ENCODE peak calls at places on chromosomes 12 and 14, in five cellular contexts. One of them, this sample, is unnamed.

GRCh38 chr12:104957388-104958008 is 592 bp downstream of the SLC41A2 start:
- DNase-seq in stimulated activated CD8-positive, alpha-beta memory T cell treated with anti-CD3 and anti-CD28 coated beads, Interleukin-15, amount 100 ng/mL, for 24 hours: peak
- DNase-seq in LoVo: peak
- DNase-seq in GM13976: no peak
- DNase-seq in hypothalamus: no peak
- DNase-seq in this sample: no peak

GRCh38 chr12:132881853-132882252 is 5.6 kb downstream of the CHFR start:
- DNase-seq in LoVo: no peak
- DNase-seq in stimulated activated CD8-positive, alpha-beta memory T cell treated with anti-CD3 and anti-CD28 coated beads, Interleukin-15, amount 100 ng/mL, for 24 hours: no peak
- DNase-seq in GM13976: no peak
- DNase-seq in hypothalamus: no peak
- DNase-seq in this sample: no peak

GRCh38 chr14:69876848-69877306 is 2.3 kb upstream of the SMOC1 start:
- DNase-seq in hypothalamus: no peak
- DNase-seq in GM13976: no peak
- DNase-seq in LoVo: no peak
- DNase-seq in stimulated activated CD8-positive, alpha-beta memory T cell treated with anti-CD3 and anti-CD28 coated beads, Interleukin-15, amount 100 ng/mL, for 24 hours: no peak
- DNase-seq in this sample: no peak

GRCh38 chr14:31926123-31926522 is 151.0 kb upstream of the ARHGAP5 start:
- DNase-seq in stimulated activated CD8-positive, alpha-beta memory T cell treated with anti-CD3 and anti-CD28 coated beads, Interleukin-15, amount 100 ng/mL, for 24 hours: no peak
- DNase-seq in hypothalamus: no peak
- DNase-seq in LoVo: peak
- DNase-seq in GM13976: peak
- DNase-seq in this sample: no peak

GRCh38 chr12:43937947-43938346 is 102.1 kb downstream of the TMEM117 start:
- DNase-seq in GM13976: no peak
- DNase-seq in stimulated activated CD8-positive, alpha-beta memory T cell treated with anti-CD3 and anti-CD28 coated beads, Interleukin-15, amount 100 ng/mL, for 24 hours: no peak
- DNase-seq in hypothalamus: no peak
- DNase-seq in LoVo: no peak
- DNase-seq in this sample: no peak

GRCh38 chr12:8844665-8845064 is 22.2 kb downstream of the A2ML1 start:
- DNase-seq in GM13976: no peak
- DNase-seq in hypothalamus: no peak
- DNase-seq in stimulated activated CD8-positive, alpha-beta memory T cell treated with anti-CD3 and anti-CD28 coated beads, Interleukin-15, amount 100 ng/mL, for 24 hours: no peak
- DNase-seq in LoVo: no peak
- DNase-seq in this sample: peak

GRCh38 chr14:89589400-89590128 is 172.5 kb upstream of the FOXN3 start:
- DNase-seq in GM13976: peak
- DNase-seq in LoVo: no peak
- DNase-seq in stimulated activated CD8-positive, alpha-beta memory T cell treated with anti-CD3 and anti-CD28 coated beads, Interleukin-15, amount 100 ng/mL, for 24 hours: no peak
- DNase-seq in hypothalamus: no peak
- DNase-seq in this sample: no peak

GRCh38 chr14:81579115-81579514 is 45.5 kb upstream of the SEL1L start:
- DNase-seq in stimulated activated CD8-positive, alpha-beta memory T cell treated with anti-CD3 and anti-CD28 coated beads, Interleukin-15, amount 100 ng/mL, for 24 hours: no peak
- DNase-seq in GM13976: no peak
- DNase-seq in LoVo: no peak
- DNase-seq in hypothalamus: no peak
- DNase-seq in this sample: no peak

GRCh38 chr12:77888611-77889010 is 57.9 kb downstream of the NAV3 start:
- DNase-seq in LoVo: peak
- DNase-seq in GM13976: no peak
- DNase-seq in hypothalamus: no peak
- DNase-seq in stimulated activated CD8-positive, alpha-beta memory T cell treated with anti-CD3 and anti-CD28 coated beads, Interleukin-15, amount 100 ng/mL, for 24 hours: no peak
- DNase-seq in this sample: no peak

GRCh38 chr12:62928632-62929031 is 6.3 kb downstream of the PPM1H start:
- DNase-seq in hypothalamus: no peak
- DNase-seq in LoVo: no peak
- DNase-seq in stimulated activated CD8-positive, alpha-beta memory T cell treated with anti-CD3 and anti-CD28 coated beads, Interleukin-15, amount 100 ng/mL, for 24 hours: no peak
- DNase-seq in GM13976: no peak
- DNase-seq in this sample: no peak

GRCh38 chr12:65800928-65801327 is 23.4 kb upstream of the HMGA2 start:
- DNase-seq in hypothalamus: no peak
- DNase-seq in LoVo: no peak
- DNase-seq in stimulated activated CD8-positive, alpha-beta memory T cell treated with anti-CD3 and anti-CD28 coated beads, Interleukin-15, amount 100 ng/mL, for 24 hours: no peak
- DNase-seq in GM13976: no peak
- DNase-seq in this sample: no peak

GRCh38 chr14:89445252-89445973 is 28.4 kb upstream of the FOXN3 start:
- DNase-seq in LoVo: no peak
- DNase-seq in stimulated activated CD8-positive, alpha-beta memory T cell treated with anti-CD3 and anti-CD28 coated beads, Interleukin-15, amount 100 ng/mL, for 24 hours: no peak
- DNase-seq in GM13976: no peak
- DNase-seq in hypothalamus: no peak
- DNase-seq in this sample: no peak

GRCh38 chr14:94054936-94055335 is 26.1 kb downstream of the DDX24 start:
- DNase-seq in hypothalamus: no peak
- DNase-seq in LoVo: no peak
- DNase-seq in stimulated activated CD8-positive, alpha-beta memory T cell treated with anti-CD3 and anti-CD28 coated beads, Interleukin-15, amount 100 ng/mL, for 24 hours: no peak
- DNase-seq in GM13976: no peak
- DNase-seq in this sample: no peak

GRCh38 chr14:35121026-35121886 is 534 bp downstream of the PPP2R3C start:
- DNase-seq in GM13976: peak
- DNase-seq in LoVo: no peak
- DNase-seq in hypothalamus: no peak
- DNase-seq in stimulated activated CD8-positive, alpha-beta memory T cell treated with anti-CD3 and anti-CD28 coated beads, Interleukin-15, amount 100 ng/mL, for 24 hours: no peak
- DNase-seq in this sample: no peak

GRCh38 chr12:52878507-52879393 is 26.1 kb downstream of the KRT8 start:
- DNase-seq in GM13976: no peak
- DNase-seq in LoVo: no peak
- DNase-seq in hypothalamus: no peak
- DNase-seq in stimulated activated CD8-positive, alpha-beta memory T cell treated with anti-CD3 and anti-CD28 coated beads, Interleukin-15, amount 100 ng/mL, for 24 hours: no peak
- DNase-seq in this sample: no peak

GRCh38 chr14:105927094-105927475 is 400.7 kb downstream of the TMEM121 start:
- DNase-seq in stimulated activated CD8-positive, alpha-beta memory T cell treated with anti-CD3 and anti-CD28 coated beads, Interleukin-15, amount 100 ng/mL, for 24 hours: no peak
- DNase-seq in LoVo: no peak
- DNase-seq in hypothalamus: no peak
- DNase-seq in GM13976: no peak
- DNase-seq in this sample: no peak

GRCh38 chr14:34356267-34356660 is 105.8 kb downstream of the SPTSSA start:
- DNase-seq in stimulated activated CD8-positive, alpha-beta memory T cell treated with anti-CD3 and anti-CD28 coated beads, Interleukin-15, amount 100 ng/mL, for 24 hours: no peak
- DNase-seq in GM13976: no peak
- DNase-seq in LoVo: no peak
- DNase-seq in hypothalamus: no peak
- DNase-seq in this sample: no peak

GRCh38 chr14:102629700-102630365 is 37.4 kb downstream of the RCOR1 start:
- DNase-seq in GM13976: no peak
- DNase-seq in LoVo: no peak
- DNase-seq in stimulated activated CD8-positive, alpha-beta memory T cell treated with anti-CD3 and anti-CD28 coated beads, Interleukin-15, amount 100 ng/mL, for 24 hours: no peak
- DNase-seq in hypothalamus: no peak
- DNase-seq in this sample: no peak

GRCh38 chr14:101499513-101499912 is 61.8 kb upstream of the DIO3 start:
- DNase-seq in GM13976: no peak
- DNase-seq in hypothalamus: no peak
- DNase-seq in stimulated activated CD8-positive, alpha-beta memory T cell treated with anti-CD3 and anti-CD28 coated beads, Interleukin-15, amount 100 ng/mL, for 24 hours: no peak
- DNase-seq in LoVo: no peak
- DNase-seq in this sample: no peak

GRCh38 chr14:104527857-104528459 is 51.6 kb upstream of the C14orf180 start:
- DNase-seq in stimulated activated CD8-positive, alpha-beta memory T cell treated with anti-CD3 and anti-CD28 coated beads, Interleukin-15, amount 100 ng/mL, for 24 hours: no peak
- DNase-seq in hypothalamus: no peak
- DNase-seq in LoVo: no peak
- DNase-seq in GM13976: no peak
- DNase-seq in this sample: no peak

GRCh38 chr14:92555440-92556111 is 42.0 kb downstream of the RIN3 start:
- DNase-seq in hypothalamus: no peak
- DNase-seq in stimulated activated CD8-positive, alpha-beta memory T cell treated with anti-CD3 and anti-CD28 coated beads, Interleukin-15, amount 100 ng/mL, for 24 hours: no peak
- DNase-seq in LoVo: no peak
- DNase-seq in GM13976: no peak
- DNase-seq in this sample: no peak

GRCh38 chr12:26473291-26473690 is 277.9 kb downstream of the SSPN start:
- DNase-seq in LoVo: no peak
- DNase-seq in stimulated activated CD8-positive, alpha-beta memory T cell treated with anti-CD3 and anti-CD28 coated beads, Interleukin-15, amount 100 ng/mL, for 24 hours: no peak
- DNase-seq in GM13976: peak
- DNase-seq in hypothalamus: no peak
- DNase-seq in this sample: no peak

GRCh38 chr14:49971156-49972141 is 78.6 kb downstream of the ARF6 start:
- DNase-seq in stimulated activated CD8-positive, alpha-beta memory T cell treated with anti-CD3 and anti-CD28 coated beads, Interleukin-15, amount 100 ng/mL, for 24 hours: no peak
- DNase-seq in hypothalamus: no peak
- DNase-seq in GM13976: peak
- DNase-seq in LoVo: peak
- DNase-seq in this sample: no peak

This sample was measured in caudate nucleus.